ENCODE peak calls at places on chromosomes 7 and 10, in ten cellular contexts. R, Z, W, C, H, X, S, F, M and Q are unnamed samples.

GRCh38 chr7:99011341-99011705 is 132.6 kb downstream of the SMURF1 start:
- DNase-seq in R (no peak), W (no peak), S (no peak), C (no peak), F (no peak), X (no peak), M (no peak), Z (no peak), H (no peak), Q (no peak)

GRCh38 chr10:44660271-44660670 is 250.9 kb upstream of the TMEM72 start:
- DNase-seq in X (no peak), M (no peak), W (no peak), S (no peak), Z (no peak), C (no peak), F (peak), H (peak), R (no peak), Q (no peak)

GRCh38 chr10:4661572-4662255 is 164.3 kb upstream of the AKR1E2 start:
- DNase-seq in M (no peak), R (no peak), C (no peak), Z (peak), H (no peak), S (no peak), F (no peak), W (no peak), X (peak), Q (peak)

GRCh38 chr10:16795410-16796073 is 21.7 kb downstream of the RSU1 start:
- DNase-seq in Z (no peak), X (no peak), M (no peak), C (no peak), H (no peak), W (no peak), R (no peak), F (no peak), S (no peak), Q (no peak)

GRCh38 chr7:20785211-20786048 is 1.3 kb downstream of the SP8 start:
- DNase-seq in Z (no peak), W (no peak), M (peak), R (no peak), H (no peak), C (peak), S (peak), F (peak), X (peak), Q (no peak)

GRCh38 chr7:43385856-43386255 is 197.1 kb upstream of the STK17A start:
- DNase-seq in W (peak), F (no peak), C (no peak), X (no peak), S (no peak), H (peak), Z (peak), M (no peak), R (no peak), Q (no peak)

GRCh38 chr7:75762350-75762917 is 9.6 kb downstream of the CCL26 start:
- DNase-seq in M (peak), F (peak), S (peak), R (peak), Z (peak), H (peak), W (no peak), X (no peak), C (peak), Q (peak)

GRCh38 chr7:142478479-142479220 is 220.8 kb upstream of the PRSS58 start:
- DNase-seq in X (no peak), R (peak), C (peak), S (peak), M (peak), W (no peak), F (peak), H (peak), Z (peak), Q (no peak)

GRCh38 chr7:113209449-113210203 is 91.3 kb upstream of the SMIM30 start:
- DNase-seq in F (no peak), M (no peak), C (no peak), Z (no peak), R (no peak), H (peak), W (no peak), X (no peak), S (no peak), Q (no peak)

GRCh38 chr10:62681211-62681940 is 123.1 kb upstream of the ADO start:
- DNase-seq in C (no peak), Z (peak), M (no peak), W (peak), F (no peak), R (no peak), H (no peak), S (no peak), X (no peak), Q (peak)

GRCh38 chr10:17504547-17505245 is 50.3 kb upstream of the ST8SIA6 start:
- DNase-seq in F (peak), Z (no peak), C (peak), S (no peak), W (no peak), R (no peak), X (no peak), M (no peak), H (peak), Q (peak)

GRCh38 chr7:136687693-136688322 is 180.6 kb upstream of the CHRM2 start:
- DNase-seq in Z (peak), S (peak), H (peak), X (no peak), M (peak), F (peak), C (peak), W (no peak), R (no peak), Q (peak)

GRCh38 chr7:490461-491291 is 29.0 kb downstream of the PDGFA start:
- DNase-seq in W (no peak), F (no peak), Z (no peak), M (no peak), S (no peak), X (peak), R (no peak), H (no peak), C (no peak), Q (no peak)

GRCh38 chr10:130336612-130337304 is 200.6 kb downstream of the GLRX3 start:
- DNase-seq in Z (peak), H (no peak), M (no peak), W (no peak), R (no peak), X (no peak), F (no peak), S (no peak), C (no peak), Q (no peak)

GRCh38 chr10:132742167-132742836 is 43.6 kb downstream of the NKX6-2 start:
- DNase-seq in X (no peak), M (no peak), F (no peak), S (no peak), H (no peak), W (no peak), C (no peak), Z (no peak), R (no peak), Q (no peak)

GRCh38 chr10:96370575-96371157 is 11.9 kb upstream of the OPALIN start:
- DNase-seq in C (peak), Z (peak), X (no peak), S (peak), H (peak), W (peak), F (peak), R (peak), M (peak), Q (peak)

GRCh38 chr10:60629332-60629731 is 148.9 kb upstream of the CDK1 start:
- DNase-seq in S (no peak), H (no peak), F (no peak), R (no peak), C (no peak), X (no peak), W (no peak), M (peak), Z (no peak), Q (no peak)

GRCh38 chr10:102230861-102231356 is 4.8 kb downstream of the ELOVL3 start:
- DNase-seq in S (peak), W (peak), Z (peak), C (peak), H (no peak), X (peak), R (peak), M (peak), F (peak), Q (peak)

GRCh38 chr7:129800901-129801300 is 151.9 kb downstream of the UBE2H start:
- DNase-seq in R (no peak), C (no peak), F (no peak), X (no peak), H (no peak), M (no peak), S (no peak), Z (no peak), W (no peak), Q (no peak)